ENCODE peak calls at places on chromosomes 13 and 19, in ten cellular contexts. X is Caco-2, L is colonic mucosa, M is gastrocnemius medialis, G is dorsolateral prefrontal cortex, R is thyroid gland, Y is ovary, J is HFF-Myc, K is endodermal cell, C is choroid plexus epithelial cell. B is an unnamed sample.

GRCh38 chr13:104530741-104531140 is 1464.5 kb upstream of the SLC10A2 start:
- DNase-seq in X (no peak), L (no peak), M (no peak), G (no peak), R (no peak), Y (no peak), J (no peak), K (no peak), C (no peak), B (no peak)

GRCh38 chr13:85170372-85170771 is 628.8 kb downstream of the SLITRK6 start:
- DNase-seq in X (no peak), L (no peak), M (no peak), G (no peak), R (no peak), Y (no peak), J (no peak), K (peak), C (no peak), B (no peak)

GRCh38 chr19:51116736-51117135 is 8.0 kb upstream of the SIGLEC9 start:
- DNase-seq in X (no peak), L (no peak), M (no peak), G (no peak), R (no peak), Y (no peak), J (no peak), K (no peak), C (no peak), B (no peak)

GRCh38 chr19:4327252-4327876 is 11.3 kb downstream of the STAP2 start:
- DNase-seq in X (peak), L (peak), M (no peak), G (peak), R (peak), Y (peak), J (peak), K (peak), C (peak), B (peak)

GRCh38 chr13:99731747-99732146 is 230.5 kb downstream of the TM9SF2 start:
- DNase-seq in X (no peak), L (no peak), M (no peak), G (no peak), R (no peak), Y (no peak), J (no peak), K (peak), C (no peak), B (no peak)

GRCh38 chr13:114089751-114090400 is 42.5 kb downstream of the RASA3 start:
- DNase-seq in X (peak), L (no peak), M (no peak), G (no peak), R (no peak), Y (no peak), J (no peak), K (peak), C (no peak), B (peak)

GRCh38 chr13:40974460-40975407 is 44.4 kb downstream of the ELF1 start:
- DNase-seq in X (peak), L (peak), M (no peak), G (no peak), R (no peak), Y (no peak), J (no peak), K (peak), C (peak), B (no peak)

GRCh38 chr13:113115363-113116205 is 7.0 kb upstream of the F10 start:
- DNase-seq in X (no peak), L (no peak), M (no peak), G (peak), R (no peak), Y (peak), J (no peak), K (peak), C (no peak), B (no peak)

GRCh38 chr13:24899601-24900000 is 135.6 kb downstream of the RNF17 start:
- DNase-seq in X (no peak), L (no peak), M (no peak), G (no peak), R (no peak), Y (no peak), J (no peak), K (no peak), C (peak), B (no peak)

GRCh38 chr13:94121686-94122085 is 357.8 kb downstream of the DCT start:
- DNase-seq in X (no peak), L (no peak), M (no peak), G (no peak), R (no peak), Y (no peak), J (no peak), K (no peak), C (peak), B (no peak)

DNA sequence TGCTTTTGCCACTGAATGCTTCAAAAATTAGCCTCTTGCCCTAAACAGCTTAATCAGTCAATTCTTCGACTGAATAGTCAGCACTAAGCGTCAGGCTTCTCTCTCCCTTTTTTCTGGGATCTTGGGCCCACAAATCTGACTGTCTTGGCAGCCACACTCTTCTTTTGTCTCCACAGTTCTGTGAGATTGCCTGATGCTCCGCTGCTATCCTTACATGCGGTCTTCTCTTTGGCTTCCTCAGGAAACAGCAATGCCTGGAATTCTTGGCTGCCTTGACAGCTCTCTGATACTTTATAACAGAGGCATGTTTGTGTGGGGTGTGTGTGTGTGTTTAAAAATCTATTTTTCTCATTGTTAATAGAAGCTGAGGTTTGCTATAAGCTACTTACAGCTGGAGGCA is 32.7 kb downstream of the ERCC5 start:
- DNase-seq in X (no peak), L (no peak), M (no peak), G (no peak), R (no peak), Y (no peak), J (no peak), K (no peak), C (peak), B (no peak)
- TF ChIP-seq CTCF in X (no peak), L (no peak), M (no peak), G (no peak), R (no peak), Y (no peak), J (no peak), K (no peak), C (no peak), B (no peak)

DNA sequence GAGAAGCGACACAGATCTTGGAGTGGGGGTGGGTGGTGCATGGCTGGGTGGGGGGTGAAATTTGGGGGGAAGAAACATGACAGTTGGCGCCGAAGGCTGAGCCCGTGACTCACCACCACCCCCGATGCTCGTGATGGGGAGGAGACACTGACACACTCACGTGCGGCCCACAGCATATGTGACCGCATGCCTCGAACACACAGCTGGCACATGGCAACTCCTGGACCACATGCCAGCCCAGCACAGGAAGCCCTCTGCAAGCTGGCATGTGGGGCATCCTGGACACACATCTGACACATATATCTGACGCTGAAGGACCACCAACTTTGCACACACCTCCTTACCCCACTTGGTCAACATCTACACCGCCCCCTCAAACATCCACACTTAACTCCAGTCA is 1.2 kb upstream of the GRIK5 start:
- DNase-seq in X (no peak), L (no peak), M (no peak), G (no peak), R (no peak), Y (no peak), J (no peak), K (no peak), C (no peak), B (no peak)
- H3K4me3 ChIP-seq in X (no peak), L (no peak), M (no peak), G (no peak), R (no peak), Y (no peak), J (no peak), K (no peak), C (no peak), B (no peak)

GRCh38 chr13:29749401-29750177 is 100.8 kb downstream of the UBL3 start:
- DNase-seq in X (no peak), L (no peak), M (no peak), G (no peak), R (no peak), Y (no peak), J (no peak), K (no peak), C (peak), B (peak)
- TF ChIP-seq CTCF in X (no peak), L (no peak), M (no peak), G (no peak), R (no peak), Y (no peak), J (no peak), K (no peak), C (no peak), B (no peak)

GRCh38 chr19:17419154-17419490 is 725 bp upstream of the MVB12A start:
- DNase-seq in X (no peak), L (no peak), M (no peak), G (no peak), R (no peak), Y (no peak), J (no peak), K (no peak), C (no peak), B (no peak)

GRCh38 chr19:17421942-17422341 is 2.1 kb downstream of the MVB12A start:
- DNase-seq in X (no peak), L (no peak), M (no peak), G (no peak), R (no peak), Y (no peak), J (no peak), K (no peak), C (no peak), B (no peak)

GRCh38 chr19:17420267-17420924 is 549 bp downstream of the MVB12A start:
- DNase-seq in X (no peak), L (peak), M (no peak), G (peak), R (peak), Y (peak), J (no peak), K (peak), C (peak), B (peak)

GRCh38 chr19:17419491-17420266 is at the start of gene MVB12A:
- DNase-seq in X (peak), L (peak), M (peak), G (peak), R (peak), Y (peak), J (peak), K (peak), C (peak), B (peak)

DNA sequence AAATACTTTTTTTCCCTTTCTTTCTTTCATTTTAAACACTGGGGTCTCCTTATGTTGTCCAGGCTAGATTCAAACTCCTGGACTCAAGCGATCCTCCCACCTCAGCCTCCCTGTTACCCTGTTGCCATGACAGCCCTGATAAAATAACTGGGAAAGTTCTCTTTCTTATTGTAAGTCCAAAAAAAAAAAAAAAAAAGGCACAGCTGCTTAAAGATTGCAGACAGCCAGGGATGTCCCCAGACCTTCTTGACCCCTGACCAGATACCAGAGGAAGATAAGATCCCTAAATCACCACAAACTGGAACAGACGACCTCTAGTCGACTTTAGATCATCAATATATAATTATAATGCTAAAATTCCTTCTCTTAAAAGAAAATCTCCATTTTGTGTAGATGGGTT is 1.1 kb upstream of the MVB12A start:
- DNase-seq in X (no peak), L (no peak), M (no peak), G (no peak), R (no peak), Y (no peak), J (no peak), K (no peak), C (no peak), B (no peak)
- H3K4me3 ChIP-seq in X (peak), L (no peak), M (peak), G (no peak), R (no peak), Y (no peak), J (peak), K (peak), C (no peak), B (peak)

DNA sequence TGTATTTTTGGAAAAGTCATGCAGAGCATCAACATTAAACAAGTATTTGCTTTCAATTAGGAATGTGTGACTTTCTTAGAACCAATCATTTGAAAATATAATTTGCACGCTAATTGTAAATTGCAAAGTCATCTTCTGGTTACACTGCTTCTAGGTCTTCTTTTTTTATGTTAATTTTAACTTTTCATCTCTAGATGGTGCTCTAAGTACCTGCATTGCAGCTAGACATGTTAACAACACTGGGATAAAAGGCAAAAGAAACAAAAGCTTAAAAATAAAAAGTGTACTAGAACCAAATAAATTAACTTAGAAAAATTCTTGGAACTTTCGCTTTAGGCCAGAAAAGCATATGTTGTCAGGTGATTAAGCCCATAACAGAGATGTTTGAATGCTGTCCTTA is 2758.2 kb downstream of the PCDH9 start:
- DNase-seq in X (no peak), L (no peak), M (no peak), G (no peak), R (no peak), Y (no peak), J (peak), K (no peak), C (peak), B (no peak)
- TF ChIP-seq CTCF in X (peak), L (no peak), M (no peak), G (peak), R (peak), Y (no peak), J (no peak), K (peak), C (peak), B (peak)

GRCh38 chr13:44396963-44397580 is 23.4 kb downstream of the SERP2 start:
- DNase-seq in X (peak), L (no peak), M (no peak), G (peak), R (peak), Y (peak), J (no peak), K (peak), C (peak), B (peak)

GRCh38 chr13:44397766-44398223 is 24.2 kb downstream of the SERP2 start:
- DNase-seq in X (no peak), L (no peak), M (no peak), G (no peak), R (no peak), Y (no peak), J (no peak), K (no peak), C (peak), B (no peak)

GRCh38 chr13:44396295-44396962 is 22.8 kb downstream of the SERP2 start:
- DNase-seq in X (no peak), L (no peak), M (no peak), G (no peak), R (peak), Y (no peak), J (no peak), K (no peak), C (no peak), B (no peak)

GRCh38 chr13:44393391-44393790 is 19.8 kb downstream of the SERP2 start:
- DNase-seq in X (no peak), L (no peak), M (no peak), G (no peak), R (peak), Y (no peak), J (no peak), K (no peak), C (peak), B (no peak)

DNA sequence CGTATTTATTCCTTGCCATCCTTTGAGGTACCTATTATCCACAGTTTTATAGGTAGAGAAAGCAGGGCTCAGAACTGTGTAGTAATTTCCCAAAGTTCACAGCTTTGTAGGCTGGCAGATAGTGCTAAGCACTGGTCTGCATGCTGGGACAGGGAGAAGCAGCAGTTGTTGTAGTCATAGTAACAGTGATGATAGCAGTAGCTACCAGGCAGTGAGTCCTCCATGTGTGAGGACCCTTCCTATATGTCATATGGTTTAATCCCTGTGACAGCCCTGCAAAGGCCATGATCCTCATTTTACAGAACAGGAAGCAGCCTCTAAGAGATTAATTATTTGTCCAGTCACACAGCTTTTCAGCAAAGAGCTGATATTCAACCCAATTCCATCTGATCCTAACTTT is 21.0 kb downstream of the SERP2 start:
- DNase-seq in X (no peak), L (no peak), M (no peak), G (no peak), R (no peak), Y (no peak), J (no peak), K (no peak), C (no peak), B (no peak)
- H3K4me3 ChIP-seq in X (no peak), L (no peak), M (no peak), G (no peak), R (no peak), Y (no peak), J (no peak), K (no peak), C (no peak), B (no peak)

GRCh38 chr19:8832132-8833021 is at the start of the genes MBD3L1 and ZNF558:
- DNase-seq in X (peak), L (peak), M (peak), G (peak), R (peak), Y (peak), J (peak), K (peak), C (peak), B (peak)
- TF ChIP-seq CTCF in X (no peak), L (no peak), M (peak), G (peak), R (peak), Y (no peak), J (peak), K (no peak), C (no peak), B (peak)

GRCh38 chr19:42303101-42303464 is 659 bp upstream of the PAFAH1B3 start:
- DNase-seq in X (no peak), L (no peak), M (no peak), G (no peak), R (no peak), Y (no peak), J (no peak), K (no peak), C (no peak), B (no peak)
- H3K4me3 ChIP-seq in X (peak), L (no peak), M (peak), G (peak), R (no peak), Y (no peak), J (peak), K (peak), C (peak), B (peak)

GRCh38 chr13:32059511-32059984 is 28.0 kb downstream of the FRY start:
- DNase-seq in X (peak), L (no peak), M (no peak), G (no peak), R (no peak), Y (no peak), J (no peak), K (no peak), C (no peak), B (no peak)
- TF ChIP-seq CTCF in X (no peak), L (no peak), M (no peak), G (no peak), R (no peak), Y (no peak), J (no peak), K (no peak), C (no peak), B (no peak)

GRCh38 chr19:47407417-47407774 is 11.9 kb downstream of the MEIS3 start:
- DNase-seq in X (no peak), L (no peak), M (no peak), G (no peak), R (no peak), Y (no peak), J (no peak), K (no peak), C (no peak), B (no peak)
- H3K4me3 ChIP-seq in X (no peak), L (no peak), M (no peak), G (no peak), R (no peak), Y (no peak), J (no peak), K (no peak), C (no peak), B (no peak)

B was measured in psoas muscle.